ENCODE peak calls at places on chromosomes 1 and 21, in four cellular contexts. S, F, U and Y are unnamed samples.

GRCh38 chr1:21217812-21218596 is 41.3 kb upstream of the EIF4G3 start:
- DNase-seq in S (no peak), F (no peak), U (no peak), Y (no peak)

GRCh38 chr1:203743101-203743501 is 21.9 kb upstream of the LAX1 start:
- DNase-seq in S (no peak), F (no peak), U (no peak), Y (no peak)

GRCh38 chr1:31306278-31306677 is 9.4 kb downstream of the ZCCHC17 start:
- DNase-seq in S (peak; percentile 50), F (no peak), U (no peak), Y (peak; percentile 33)

GRCh38 chr21:45768741-45769049 is 125.2 kb downstream of the PCBP3 start:
- DNase-seq in S (no peak), F (no peak), U (no peak), Y (no peak)

GRCh38 chr1:38455829-38456563 is 403.6 kb downstream of the RRAGC start:
- DNase-seq in S (no peak), F (no peak), U (no peak), Y (no peak)

GRCh38 chr1:216483672-216484401 is 60.6 kb upstream of the USH2A start:
- DNase-seq in S (no peak), F (no peak), U (no peak), Y (no peak)

GRCh38 chr1:228279011-228279721 is 71.3 kb downstream of the OBSCN start:
- DNase-seq in S (no peak), F (peak; percentile 65), U (no peak), Y (no peak)

GRCh38 chr1:184747089-184747955 is 7.3 kb downstream of the EDEM3 start:
- DNase-seq in S (no peak), F (no peak), U (no peak), Y (no peak)

GRCh38 chr1:30539856-30540243 is 183.5 kb downstream of the MATN1 start:
- DNase-seq in S (no peak), F (no peak), U (no peak), Y (no peak)

GRCh38 chr1:26787381-26787705 is 407 bp upstream of the PIGV start:
- DNase-seq in S (no peak), F (no peak), U (no peak), Y (no peak)

GRCh38 chr1:174818951-174819350 is 180.8 kb upstream of the CACYBP start:
- DNase-seq in S (no peak), F (no peak), U (no peak), Y (no peak)

GRCh38 chr1:125086611-125087010 is 3901.8 kb downstream of the SRGAP2C start:
- DNase-seq in S (no peak), F (peak; percentile 22), U (no peak), Y (no peak)

GRCh38 chr1:22285545-22286396 is 142.9 kb upstream of the WNT4 start:
- DNase-seq in S (no peak), F (no peak), U (no peak), Y (no peak)

GRCh38 chr1:81695741-81696140 is 105.0 kb upstream of the ADGRL2 start:
- DNase-seq in S (no peak), F (no peak), U (peak; percentile 45), Y (no peak)

GRCh38 chr1:70528591-70529333 is 117.7 kb downstream of the CTH start:
- DNase-seq in S (no peak), F (no peak), U (peak; percentile 26), Y (peak; percentile 40)

GRCh38 chr1:110123224-110123623 is 11.0 kb downstream of the UBL4B start:
- DNase-seq in S (no peak), F (no peak), U (no peak), Y (no peak)

GRCh38 chr1:17516303-17517214 is 22.9 kb upstream of the ARHGEF10L start:
- DNase-seq in S (no peak), F (no peak), U (peak; percentile 81), Y (no peak)

GRCh38 chr1:96521994-96522760 is 199.4 kb upstream of the PTBP2 start:
- DNase-seq in S (no peak), F (no peak), U (no peak), Y (no peak)

GRCh38 chr1:24931481-24932221 is 1.6 kb upstream of the RUNX3 start:
- DNase-seq in S (no peak), F (no peak), U (no peak), Y (no peak)

GRCh38 chr1:48236716-48237470 is 14.4 kb downstream of the SLC5A9 start:
- DNase-seq in S (no peak), F (no peak), U (no peak), Y (peak; percentile 36)